ENCODE peak calls at places on chromosomes 5 and 9, in four cellular contexts. M is left cardiac atrium, S is COR-L47, B is astrocyte of the hippocampus. K is an unnamed sample.

GRCh38 chr9:116870566-116870965 is 183.5 kb downstream of the TRIM32 start:
- DNase-seq in B (no peak), M (no peak), S (no peak), K (no peak)

GRCh38 chr5:143008809-143009521 is 238.8 kb downstream of the ARHGAP26 start:
- DNase-seq in S (no peak), B (peak; percentile 65), M (no peak), K (peak; percentile 60)

GRCh38 chr5:95850391-95850894 is 27.9 kb upstream of the GLRX start:
- DNase-seq in S (no peak), B (no peak), M (no peak), K (no peak)

GRCh38 chr5:141855265-141856029 is 22.8 kb downstream of the PCDH1 start:
- DNase-seq in B (peak; percentile 38), M (peak; percentile 75), S (peak; percentile 75), K (no peak)

GRCh38 chr5:64144429-64145215 is 21.0 kb upstream of the RNF180 start:
- DNase-seq in S (no peak), B (peak; percentile 67), M (peak; percentile 24), K (no peak)

GRCh38 chr5:33008751-33009418 is 297.8 kb downstream of the NPR3 start:
- DNase-seq in M (no peak), B (no peak), S (no peak), K (no peak)

GRCh38 chr9:101247297-101247696 is 137.5 kb downstream of the BAAT start:
- DNase-seq in S (no peak), M (no peak), B (no peak), K (no peak)

GRCh38 chr9:116504893-116505480 is 182.1 kb upstream of the TRIM32 start:
- DNase-seq in S (no peak), M (no peak), B (no peak), K (no peak)

GRCh38 chr5:149735066-149735465 is 5.0 kb downstream of the PPARGC1B start:
- DNase-seq in M (no peak), B (no peak), S (no peak), K (no peak)

GRCh38 chr9:108676344-108676743 is 179.4 kb downstream of the ACTL7B start:
- DNase-seq in M (no peak), B (no peak), S (no peak), K (no peak)

GRCh38 chr5:14777187-14777586 is 94.4 kb downstream of the ANKH start:
- DNase-seq in M (no peak), S (no peak), B (no peak), K (no peak)

GRCh38 chr5:64505769-64506566 is at the start of gene RGS7BP:
- DNase-seq in S (peak; percentile 67), M (peak; percentile 48), B (peak; percentile 81), K (no peak)

GRCh38 chr5:33507426-33507825 is 66.7 kb downstream of the TARS1 start:
- DNase-seq in B (no peak), S (no peak), M (no peak), K (no peak)

GRCh38 chr9:135608294-135608998 is 30.9 kb downstream of the GLT6D1 start:
- DNase-seq in S (no peak), M (peak; percentile 11), B (no peak), K (no peak)

GRCh38 chr9:104854613-104855012 is 73.3 kb downstream of the ABCA1 start:
- DNase-seq in S (peak; percentile 71), B (no peak), M (no peak), K (no peak)

GRCh38 chr9:84139296-84140100 is 158.9 kb downstream of the RMI1 start:
- DNase-seq in M (peak; percentile 34), B (peak; percentile 92), S (peak; percentile 94), K (no peak)

GRCh38 chr9:73451003-73451402 is 299.3 kb downstream of the ANXA1 start:
- DNase-seq in M (no peak), B (peak; percentile 43), S (peak; percentile 1), K (no peak)

GRCh38 chr9:127199001-127199791 is 65.4 kb upstream of the GARNL3 start:
- DNase-seq in S (peak; percentile 59), B (peak; percentile 86), M (peak; percentile 81), K (peak; percentile 74)

GRCh38 chr5:150289551-150290390 is at the start of gene CAMK2A:
- DNase-seq in B (no peak), S (peak; percentile 86), M (no peak), K (no peak)

GRCh38 chr5:72955143-72955767 is 586 bp upstream of the FCHO2 start:
- DNase-seq in B (no peak), S (no peak), M (peak; percentile 91), K (no peak)

GRCh38 chr9:5621327-5621726 is 7.6 kb upstream of the RIC1 start:
- DNase-seq in B (peak; percentile 67), S (no peak), M (no peak), K (no peak)

GRCh38 chr5:173883347-173883924 is 4.7 kb upstream of the CPEB4 start:
- DNase-seq in S (no peak), B (no peak), M (no peak), K (no peak)

GRCh38 chr9:90038778-90039177 is 434.0 kb downstream of the GADD45G start:
- DNase-seq in S (peak; percentile 96), B (peak; percentile 20), M (no peak), K (no peak)

GRCh38 chr9:70480405-70480980 is 66.0 kb upstream of the KLF9 start:
- DNase-seq in S (peak; percentile 57), M (peak; percentile 94), B (peak; percentile 93), K (no peak)

GRCh38 chr5:52870448-52870847 is 82.7 kb downstream of the ITGA1 start:
- DNase-seq in S (no peak), B (no peak), M (peak; percentile 43), K (no peak)

GRCh38 chr9:98219794-98220370 is 27.4 kb upstream of the CORO2A start:
- DNase-seq in M (no peak), S (no peak), B (no peak), K (no peak)

GRCh38 chr9:91423785-91424402 is at the start of gene NFIL3:
- DNase-seq in S (peak; percentile 63), M (peak; percentile 88), B (peak; percentile 94), K (peak; percentile 62)

GRCh38 chr9:74132986-74133385 is 364.1 kb upstream of the RORB start:
- DNase-seq in S (no peak), B (no peak), M (no peak), K (no peak)

GRCh38 chr9:100229136-100229535 is 123.6 kb downstream of the TEX10 start:
- DNase-seq in S (no peak), M (no peak), B (peak; percentile 11), K (no peak)

K was measured in naive thymus-derived CD8-positive, alpha-beta T cell.